ENCODE peak calls at places on chromosomes 4 and X, in six cellular contexts. One of them, this sample, is unnamed.

GRCh38 chr4:102787944-102788343 is 27.2 kb upstream of the MANBA start:
- DNase-seq in GM12878: no peak
- DNase-seq in SK-N-SH: no peak
- DNase-seq in K562: no peak
- DNase-seq in HCT116: no peak
- DNase-seq in H1: no peak
- DNase-seq in this sample: no peak

GRCh38 chr4:67754288-67754687 is at the start of gene GNRHR:
- DNase-seq in GM12878: no peak
- DNase-seq in SK-N-SH: no peak
- DNase-seq in HCT116: no peak
- DNase-seq in H1: no peak
- DNase-seq in K562: no peak
- DNase-seq in this sample: no peak

GRCh38 chr4:184503869-184504300 is 29.5 kb upstream of the IRF2 start:
- DNase-seq in HCT116: no peak
- DNase-seq in GM12878: no peak
- DNase-seq in SK-N-SH: no peak
- DNase-seq in H1: no peak
- DNase-seq in K562: no peak
- DNase-seq in this sample: no peak

GRCh38 chr4:41318839-41319530 is 62.3 kb downstream of the UCHL1 start:
- DNase-seq in H1: no peak
- DNase-seq in SK-N-SH: no peak
- DNase-seq in GM12878: no peak
- DNase-seq in HCT116: no peak
- DNase-seq in K562: no peak
- DNase-seq in this sample: peak

GRCh38 chrX:24790166-24790565 is 96.4 kb downstream of the POLA1 start:
- DNase-seq in K562: no peak
- DNase-seq in H1: no peak
- DNase-seq in HCT116: no peak
- DNase-seq in SK-N-SH: no peak
- DNase-seq in GM12878: no peak
- DNase-seq in this sample: no peak

GRCh38 chr4:186584912-186585311 is 29.5 kb upstream of the MTNR1A start:
- DNase-seq in HCT116: no peak
- DNase-seq in SK-N-SH: no peak
- DNase-seq in H1: no peak
- DNase-seq in K562: no peak
- DNase-seq in GM12878: no peak
- DNase-seq in this sample: no peak

GRCh38 chr4:1297023-1297395 is 7.3 kb downstream of the MAEA start:
- DNase-seq in GM12878: no peak
- DNase-seq in K562: no peak
- DNase-seq in SK-N-SH: no peak
- DNase-seq in H1: no peak
- DNase-seq in HCT116: no peak
- DNase-seq in this sample: no peak

GRCh38 chrX:106919932-106920452 is at the start of gene CLDN2:
- DNase-seq in H1: peak
- DNase-seq in SK-N-SH: no peak
- DNase-seq in HCT116: no peak
- DNase-seq in GM12878: no peak
- DNase-seq in K562: no peak
- DNase-seq in this sample: peak

GRCh38 chr4:80990851-80991250 is 39.7 kb upstream of the BMP3 start:
- DNase-seq in H1: no peak
- DNase-seq in K562: no peak
- DNase-seq in HCT116: no peak
- DNase-seq in GM12878: no peak
- DNase-seq in SK-N-SH: no peak
- DNase-seq in this sample: no peak

GRCh38 chr4:186144180-186144579 is 39.7 kb downstream of the FAM149A start:
- DNase-seq in H1: no peak
- DNase-seq in K562: no peak
- DNase-seq in SK-N-SH: peak
- DNase-seq in GM12878: no peak
- DNase-seq in HCT116: no peak
- DNase-seq in this sample: no peak

GRCh38 chr4:18138076-18138665 is 116.6 kb upstream of the LCORL start:
- DNase-seq in K562: no peak
- DNase-seq in HCT116: no peak
- DNase-seq in H1: no peak
- DNase-seq in GM12878: no peak
- DNase-seq in SK-N-SH: no peak
- DNase-seq in this sample: peak

GRCh38 chr4:153421980-153422379 is 44.2 kb upstream of the TMEM131L start:
- DNase-seq in GM12878: no peak
- DNase-seq in SK-N-SH: no peak
- DNase-seq in H1: no peak
- DNase-seq in HCT116: no peak
- DNase-seq in K562: no peak
- DNase-seq in this sample: no peak

GRCh38 chrX:117985241-117985640 is 131.4 kb downstream of the KLHL13 start:
- DNase-seq in HCT116: no peak
- DNase-seq in GM12878: no peak
- DNase-seq in SK-N-SH: peak
- DNase-seq in H1: no peak
- DNase-seq in K562: no peak
- DNase-seq in this sample: no peak

GRCh38 chr4:78213218-78213617 is 156.1 kb downstream of the FRAS1 start:
- DNase-seq in HCT116: no peak
- DNase-seq in K562: no peak
- DNase-seq in GM12878: no peak
- DNase-seq in SK-N-SH: no peak
- DNase-seq in H1: no peak
- DNase-seq in this sample: no peak

GRCh38 chr4:102569200-102569599 is 68.0 kb downstream of the NFKB1 start:
- DNase-seq in H1: no peak
- DNase-seq in HCT116: no peak
- DNase-seq in GM12878: no peak
- DNase-seq in SK-N-SH: no peak
- DNase-seq in K562: no peak
- DNase-seq in this sample: no peak

GRCh38 chrX:12825801-12826200 is 34.6 kb downstream of the PRPS2 start:
- DNase-seq in K562: no peak
- DNase-seq in SK-N-SH: no peak
- DNase-seq in H1: no peak
- DNase-seq in HCT116: peak
- DNase-seq in GM12878: no peak
- DNase-seq in this sample: no peak

GRCh38 chr4:95431678-95432077 is 117.1 kb downstream of the UNC5C start:
- DNase-seq in K562: no peak
- DNase-seq in SK-N-SH: no peak
- DNase-seq in H1: no peak
- DNase-seq in GM12878: no peak
- DNase-seq in HCT116: no peak
- DNase-seq in this sample: no peak

GRCh38 chr4:5962416-5962815 is 55.8 kb downstream of the C4orf50 start:
- DNase-seq in SK-N-SH: no peak
- DNase-seq in HCT116: no peak
- DNase-seq in K562: no peak
- DNase-seq in H1: no peak
- DNase-seq in GM12878: no peak
- DNase-seq in this sample: no peak

GRCh38 chrX:48919360-48919821 is 567 bp upstream of the PIM2 start:
- DNase-seq in K562: no peak
- DNase-seq in SK-N-SH: peak
- DNase-seq in H1: no peak
- DNase-seq in HCT116: no peak
- DNase-seq in GM12878: no peak
- DNase-seq in this sample: no peak

GRCh38 chrX:107429090-107429489 is 20.4 kb upstream of the FRMPD3 start:
- DNase-seq in HCT116: no peak
- DNase-seq in GM12878: no peak
- DNase-seq in K562: no peak
- DNase-seq in H1: no peak
- DNase-seq in SK-N-SH: no peak
- DNase-seq in this sample: peak

GRCh38 chrX:111402378-111402777 is 9.6 kb downstream of the DCX start:
- DNase-seq in H1: no peak
- DNase-seq in SK-N-SH: no peak
- DNase-seq in GM12878: no peak
- DNase-seq in HCT116: no peak
- DNase-seq in K562: no peak
- DNase-seq in this sample: no peak

GRCh38 chr4:15355464-15355863 is 72.4 kb upstream of the C1QTNF7 start:
- DNase-seq in H1: no peak
- DNase-seq in HCT116: no peak
- DNase-seq in K562: no peak
- DNase-seq in GM12878: no peak
- DNase-seq in SK-N-SH: no peak
- DNase-seq in this sample: no peak

DNA sequence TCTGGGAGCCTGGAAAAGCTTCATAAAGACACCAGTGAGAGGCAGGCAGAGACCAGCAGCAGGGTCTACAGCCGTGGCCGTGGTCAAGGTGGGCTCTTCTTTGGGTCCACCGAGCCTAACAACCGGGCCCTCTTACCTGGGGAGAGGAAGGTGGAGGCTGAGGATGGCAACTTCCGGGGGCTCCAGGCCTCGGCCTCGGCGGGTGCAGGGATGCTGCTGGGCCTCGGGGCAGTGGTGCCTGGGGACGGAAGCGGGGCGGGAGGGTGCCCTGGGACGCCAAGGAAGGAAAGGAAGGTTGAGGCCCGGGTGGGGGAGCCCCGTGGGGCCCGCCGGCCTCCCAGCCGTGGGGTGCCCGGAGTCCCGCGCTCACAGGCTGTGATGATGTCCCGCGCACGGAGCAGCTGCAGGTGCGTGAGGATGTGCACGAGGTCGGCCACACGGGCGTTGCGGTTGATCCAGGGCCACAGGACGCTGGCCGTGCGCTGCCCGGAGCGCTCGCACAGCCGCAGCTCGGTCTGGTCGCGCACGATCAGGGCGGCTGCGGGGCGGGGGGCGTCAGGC is 561 bp downstream of the IRAK1 start:
- DNase-seq in HCT116: no peak
- DNase-seq in H1: no peak
- DNase-seq in K562: peak
- DNase-seq in GM12878: no peak
- DNase-seq in SK-N-SH: peak
- DNase-seq in this sample: no peak
- TF ChIP-seq YY1 in HCT116: no peak
- TF ChIP-seq YY1 in H1: no peak
- TF ChIP-seq YY1 in K562: no peak
- TF ChIP-seq YY1 in GM12878: no peak
- TF ChIP-seq YY1 in SK-N-SH: no peak
- TF ChIP-seq YY1 in this sample: no peak

GRCh38 chr4:54400802-54401201 is 171.7 kb downstream of the PDGFRA start:
- DNase-seq in HCT116: no peak
- DNase-seq in GM12878: no peak
- DNase-seq in H1: no peak
- DNase-seq in K562: no peak
- DNase-seq in SK-N-SH: no peak
- DNase-seq in this sample: no peak

GRCh38 chr4:54403700-54404453 is 174.8 kb downstream of the PDGFRA start:
- DNase-seq in SK-N-SH: no peak
- DNase-seq in HCT116: no peak
- DNase-seq in GM12878: no peak
- DNase-seq in H1: no peak
- DNase-seq in K562: peak
- DNase-seq in this sample: no peak

GRCh38 chr4:54400188-54400587 is 171.1 kb downstream of the PDGFRA start:
- DNase-seq in GM12878: no peak
- DNase-seq in K562: no peak
- DNase-seq in H1: no peak
- DNase-seq in SK-N-SH: no peak
- DNase-seq in HCT116: no peak
- DNase-seq in this sample: no peak

DNA sequence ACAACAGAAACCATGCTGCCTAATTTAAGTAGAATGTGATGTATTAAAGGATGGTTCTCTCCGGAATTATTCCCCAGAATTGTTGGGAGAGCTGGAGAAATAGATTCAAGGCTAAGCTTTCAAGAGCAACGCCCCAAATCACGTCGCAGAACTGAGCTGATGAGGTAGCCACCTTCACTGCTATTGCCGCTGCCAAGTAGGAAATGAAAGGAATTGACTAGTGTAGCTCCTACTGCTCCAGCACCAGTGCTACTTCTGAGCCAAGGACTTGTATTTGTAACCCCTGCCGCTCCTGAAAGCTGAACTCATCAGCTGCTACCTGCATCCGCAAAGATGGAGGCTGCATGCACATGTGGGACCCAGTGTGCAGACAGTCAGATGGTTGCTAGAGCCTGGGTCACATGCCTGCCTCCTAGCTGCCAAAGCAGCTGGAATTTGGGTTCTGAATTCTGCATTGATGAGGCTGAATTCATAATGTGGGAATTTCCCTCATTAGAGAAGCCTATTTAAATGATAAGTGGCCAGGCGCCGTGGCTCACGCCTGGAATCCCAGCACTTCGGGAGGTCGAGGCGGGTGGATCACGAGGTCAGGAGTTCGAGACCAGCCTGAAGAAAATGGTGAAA is 173.9 kb downstream of the PDGFRA start:
- DNase-seq in K562: no peak
- DNase-seq in HCT116: no peak
- DNase-seq in SK-N-SH: no peak
- DNase-seq in H1: no peak
- DNase-seq in GM12878: no peak
- DNase-seq in this sample: no peak
- H3K4me3 ChIP-seq in K562: no peak
- H3K4me3 ChIP-seq in HCT116: no peak
- H3K4me3 ChIP-seq in SK-N-SH: no peak
- H3K4me3 ChIP-seq in H1: no peak
- H3K4me3 ChIP-seq in GM12878: no peak
- H3K4me3 ChIP-seq in this sample: no peak

GRCh38 chr4:140106277-140106842 is 47.6 kb downstream of the MAML3 start:
- DNase-seq in SK-N-SH: no peak
- DNase-seq in H1: no peak
- DNase-seq in K562: no peak
- DNase-seq in HCT116: no peak
- DNase-seq in GM12878: no peak
- DNase-seq in this sample: no peak

GRCh38 chr4:140100771-140101170 is 53.2 kb downstream of the MAML3 start:
- DNase-seq in H1: no peak
- DNase-seq in SK-N-SH: no peak
- DNase-seq in GM12878: no peak
- DNase-seq in K562: no peak
- DNase-seq in HCT116: no peak
- DNase-seq in this sample: no peak

GRCh38 chr4:140102406-140102805 is 51.6 kb downstream of the MAML3 start:
- DNase-seq in H1: no peak
- DNase-seq in SK-N-SH: no peak
- DNase-seq in HCT116: no peak
- DNase-seq in GM12878: no peak
- DNase-seq in K562: no peak
- DNase-seq in this sample: no peak

GRCh38 chr4:140105436-140105835 is 48.5 kb downstream of the MAML3 start:
- DNase-seq in H1: no peak
- DNase-seq in HCT116: no peak
- DNase-seq in SK-N-SH: no peak
- DNase-seq in K562: no peak
- DNase-seq in GM12878: no peak
- DNase-seq in this sample: no peak

GRCh38 chr4:140103676-140104075 is 50.3 kb downstream of the MAML3 start:
- DNase-seq in SK-N-SH: no peak
- DNase-seq in HCT116: no peak
- DNase-seq in K562: no peak
- DNase-seq in GM12878: peak
- DNase-seq in H1: no peak
- DNase-seq in this sample: no peak
- TF ChIP-seq SIN3A in SK-N-SH: no peak
- TF ChIP-seq SIN3A in HCT116: no peak
- TF ChIP-seq SIN3A in K562: no peak
- TF ChIP-seq SIN3A in GM12878: no peak
- TF ChIP-seq SIN3A in H1: no peak
- TF ChIP-seq SIN3A in this sample: no peak

GRCh38 chrX:16114640-16115039 is 8.7 kb upstream of the GRPR start:
- DNase-seq in HCT116: no peak
- DNase-seq in SK-N-SH: no peak
- DNase-seq in K562: no peak
- DNase-seq in H1: no peak
- DNase-seq in GM12878: no peak
- DNase-seq in this sample: no peak
- TF ChIP-seq YY1 in HCT116: no peak
- TF ChIP-seq YY1 in SK-N-SH: no peak
- TF ChIP-seq YY1 in K562: no peak
- TF ChIP-seq YY1 in H1: no peak
- TF ChIP-seq YY1 in GM12878: no peak
- TF ChIP-seq YY1 in this sample: no peak

This sample was measured in HepG2.